ENCODE peak calls at places on chromosomes 3 and 15, in six cellular contexts. One of them, this sample, is unnamed.

GRCh38 chr3:70856414-70857162 is 544.1 kb upstream of the MDFIC2 start:
- DNase-seq in A549: peak
- DNase-seq in HepG2: no peak
- DNase-seq in endothelial cell of umbilical vein: peak
- DNase-seq in K562: no peak
- DNase-seq in GM12878: no peak
- DNase-seq in this sample: no peak

GRCh38 chr3:112289011-112289410 is 5.0 kb downstream of the SLC9C1 start:
- DNase-seq in A549: no peak
- DNase-seq in HepG2: no peak
- DNase-seq in endothelial cell of umbilical vein: no peak
- DNase-seq in K562: no peak
- DNase-seq in GM12878: no peak
- DNase-seq in this sample: no peak

GRCh38 chr3:139473155-139473771 is 3.1 kb downstream of the RBP2 start:
- DNase-seq in A549: no peak
- DNase-seq in HepG2: no peak
- DNase-seq in endothelial cell of umbilical vein: no peak
- DNase-seq in K562: no peak
- DNase-seq in GM12878: no peak
- DNase-seq in this sample: peak

GRCh38 chr3:123799544-123800351 is 84.4 kb downstream of the MYLK start:
- DNase-seq in A549: peak
- DNase-seq in HepG2: peak
- DNase-seq in endothelial cell of umbilical vein: no peak
- DNase-seq in K562: no peak
- DNase-seq in GM12878: no peak
- DNase-seq in this sample: no peak

GRCh38 chr3:66885326-66886000 is 112.6 kb upstream of the KBTBD8 start:
- DNase-seq in A549: no peak
- DNase-seq in HepG2: no peak
- DNase-seq in endothelial cell of umbilical vein: no peak
- DNase-seq in K562: no peak
- DNase-seq in GM12878: no peak
- DNase-seq in this sample: no peak

GRCh38 chr3:37290551-37290950 is 116.2 kb upstream of the LRRFIP2 start:
- DNase-seq in A549: no peak
- DNase-seq in HepG2: no peak
- DNase-seq in endothelial cell of umbilical vein: no peak
- DNase-seq in K562: no peak
- DNase-seq in GM12878: no peak
- DNase-seq in this sample: no peak

GRCh38 chr15:59405079-59405478 is 32.4 kb upstream of the MYO1E start:
- DNase-seq in A549: no peak
- DNase-seq in HepG2: no peak
- DNase-seq in endothelial cell of umbilical vein: no peak
- DNase-seq in K562: no peak
- DNase-seq in GM12878: no peak
- DNase-seq in this sample: no peak

GRCh38 chr3:125154110-125154509 is 58.4 kb downstream of the SLC12A8 start:
- DNase-seq in A549: no peak
- DNase-seq in HepG2: no peak
- DNase-seq in endothelial cell of umbilical vein: no peak
- DNase-seq in K562: no peak
- DNase-seq in GM12878: no peak
- DNase-seq in this sample: no peak

GRCh38 chr3:58659051-58659675 is 7.4 kb downstream of the FAM3D start:
- DNase-seq in A549: peak
- DNase-seq in HepG2: peak
- DNase-seq in endothelial cell of umbilical vein: peak
- DNase-seq in K562: peak
- DNase-seq in GM12878: no peak
- DNase-seq in this sample: no peak

GRCh38 chr15:42608767-42609488 is 33.5 kb downstream of the STARD9 start:
- DNase-seq in A549: no peak
- DNase-seq in HepG2: no peak
- DNase-seq in endothelial cell of umbilical vein: no peak
- DNase-seq in K562: no peak
- DNase-seq in GM12878: no peak
- DNase-seq in this sample: peak

GRCh38 chr3:102125994-102126368 is 276.7 kb downstream of the NFKBIZ start:
- DNase-seq in A549: no peak
- DNase-seq in HepG2: no peak
- DNase-seq in endothelial cell of umbilical vein: no peak
- DNase-seq in K562: no peak
- DNase-seq in GM12878: no peak
- DNase-seq in this sample: no peak
- TF ChIP-seq CTCF in A549: no peak
- TF ChIP-seq CTCF in HepG2: no peak
- TF ChIP-seq CTCF in endothelial cell of umbilical vein: no peak
- TF ChIP-seq CTCF in K562: no peak
- TF ChIP-seq CTCF in GM12878: no peak
- TF ChIP-seq CTCF in this sample: no peak

GRCh38 chr3:159232966-159233365 is 431.1 kb downstream of the MFSD1 start:
- DNase-seq in A549: no peak
- DNase-seq in HepG2: no peak
- DNase-seq in endothelial cell of umbilical vein: no peak
- DNase-seq in K562: no peak
- DNase-seq in GM12878: no peak
- DNase-seq in this sample: no peak

GRCh38 chr3:159236306-159236705 is 434.5 kb downstream of the MFSD1 start:
- DNase-seq in A549: no peak
- DNase-seq in HepG2: no peak
- DNase-seq in endothelial cell of umbilical vein: peak
- DNase-seq in K562: no peak
- DNase-seq in GM12878: no peak
- DNase-seq in this sample: no peak

GRCh38 chr3:159237221-159237620 is 435.4 kb downstream of the MFSD1 start:
- DNase-seq in A549: no peak
- DNase-seq in HepG2: no peak
- DNase-seq in endothelial cell of umbilical vein: no peak
- DNase-seq in K562: no peak
- DNase-seq in GM12878: no peak
- DNase-seq in this sample: no peak

GRCh38 chr3:159233734-159234133 is 431.9 kb downstream of the MFSD1 start:
- DNase-seq in A549: no peak
- DNase-seq in HepG2: no peak
- DNase-seq in endothelial cell of umbilical vein: no peak
- DNase-seq in K562: no peak
- DNase-seq in GM12878: no peak
- DNase-seq in this sample: no peak

GRCh38 chr3:159234306-159234705 is 432.5 kb downstream of the MFSD1 start:
- DNase-seq in A549: no peak
- DNase-seq in HepG2: no peak
- DNase-seq in endothelial cell of umbilical vein: peak
- DNase-seq in K562: no peak
- DNase-seq in GM12878: no peak
- DNase-seq in this sample: no peak
- TF ChIP-seq MYC in A549: no peak
- TF ChIP-seq MYC in HepG2: no peak
- TF ChIP-seq MYC in endothelial cell of umbilical vein: no peak
- TF ChIP-seq MYC in K562: no peak
- TF ChIP-seq MYC in GM12878: no peak
- TF ChIP-seq MYC in this sample: no peak

DNA sequence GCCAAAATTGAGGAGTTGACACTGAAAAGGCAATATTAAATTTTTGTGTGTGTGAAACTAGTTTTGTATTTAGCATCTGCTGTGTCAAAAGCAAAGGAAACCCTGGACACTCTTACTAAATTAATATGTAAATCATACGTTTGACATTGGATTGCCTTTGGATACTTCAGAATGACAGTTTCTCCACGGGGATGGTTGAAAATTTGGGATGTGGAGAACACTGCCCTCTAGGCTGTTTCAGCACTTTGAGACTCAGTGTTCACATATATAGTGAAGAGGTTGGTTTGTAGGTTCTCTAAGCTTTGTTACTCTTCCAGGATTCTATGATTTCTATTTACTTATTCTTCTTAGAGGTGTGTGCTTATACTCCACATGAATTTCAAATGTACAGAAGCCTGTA is 3.0 kb downstream of the ROBO2 start:
- DNase-seq in A549: no peak
- DNase-seq in HepG2: no peak
- DNase-seq in endothelial cell of umbilical vein: no peak
- DNase-seq in K562: no peak
- DNase-seq in GM12878: no peak
- DNase-seq in this sample: no peak
- TF ChIP-seq CTCF in A549: no peak
- TF ChIP-seq CTCF in HepG2: peak
- TF ChIP-seq CTCF in endothelial cell of umbilical vein: no peak
- TF ChIP-seq CTCF in K562: peak
- TF ChIP-seq CTCF in GM12878: no peak
- TF ChIP-seq CTCF in this sample: no peak

GRCh38 chr3:167520656-167521360 is 47.0 kb upstream of the SERPINI2 start:
- DNase-seq in A549: no peak
- DNase-seq in HepG2: no peak
- DNase-seq in endothelial cell of umbilical vein: no peak
- DNase-seq in K562: no peak
- DNase-seq in GM12878: no peak
- DNase-seq in this sample: peak
- TF ChIP-seq MYC in A549: no peak
- TF ChIP-seq MYC in HepG2: no peak
- TF ChIP-seq MYC in endothelial cell of umbilical vein: no peak
- TF ChIP-seq MYC in K562: no peak
- TF ChIP-seq MYC in GM12878: no peak
- TF ChIP-seq MYC in this sample: no peak

DNA sequence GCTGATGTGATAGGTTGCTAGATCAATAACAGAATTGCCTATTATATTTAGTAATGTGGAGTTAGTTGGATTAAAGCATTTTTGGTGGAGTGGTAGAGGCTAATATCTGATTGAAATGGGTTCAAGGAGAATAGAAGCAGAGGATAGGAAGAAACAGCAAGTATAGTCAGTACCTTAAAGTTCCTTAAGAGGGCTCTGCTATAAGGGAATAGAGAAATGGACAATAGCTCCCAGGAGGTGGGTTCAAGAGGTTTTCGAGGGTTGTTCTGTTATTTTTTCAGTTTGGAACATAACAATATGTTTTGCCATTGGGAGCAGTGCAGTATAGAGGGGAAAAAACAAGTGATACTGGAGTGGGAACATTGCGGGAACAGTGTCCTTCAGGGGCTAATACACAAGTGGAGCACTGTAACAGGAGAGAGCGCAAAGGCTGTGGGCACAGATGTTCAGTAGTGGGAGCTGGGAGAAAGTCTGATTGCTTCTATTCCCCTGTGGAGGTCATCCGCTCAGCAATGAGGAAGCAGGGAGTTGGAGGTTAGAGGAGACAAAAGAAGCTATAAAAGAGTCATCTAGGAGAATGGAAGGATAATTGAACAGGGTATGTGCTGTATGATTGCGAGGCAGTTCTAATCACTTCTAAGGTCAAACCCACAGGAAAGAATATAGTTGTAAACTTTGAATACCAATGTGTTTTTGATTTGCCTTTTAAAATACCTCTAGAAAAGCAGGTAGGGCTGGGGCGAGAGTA is 3.3 kb downstream of the MRPS11 start:
- DNase-seq in A549: no peak
- DNase-seq in HepG2: no peak
- DNase-seq in endothelial cell of umbilical vein: no peak
- DNase-seq in K562: no peak
- DNase-seq in GM12878: no peak
- DNase-seq in this sample: no peak
- TF ChIP-seq CTCF in A549: no peak
- TF ChIP-seq CTCF in HepG2: no peak
- TF ChIP-seq CTCF in endothelial cell of umbilical vein: no peak
- TF ChIP-seq CTCF in K562: peak
- TF ChIP-seq CTCF in GM12878: peak
- TF ChIP-seq CTCF in this sample: no peak

GRCh38 chr3:129344540-129345220 is 66.0 kb downstream of the HMCES start:
- DNase-seq in A549: peak
- DNase-seq in HepG2: no peak
- DNase-seq in endothelial cell of umbilical vein: no peak
- DNase-seq in K562: peak
- DNase-seq in GM12878: no peak
- DNase-seq in this sample: no peak
- TF ChIP-seq MYC in A549: no peak
- TF ChIP-seq MYC in HepG2: no peak
- TF ChIP-seq MYC in endothelial cell of umbilical vein: no peak
- TF ChIP-seq MYC in K562: no peak
- TF ChIP-seq MYC in GM12878: no peak
- TF ChIP-seq MYC in this sample: no peak

GRCh38 chr15:64247906-64248541 is 85.2 kb upstream of the PPIB start:
- DNase-seq in A549: peak
- DNase-seq in HepG2: peak
- DNase-seq in endothelial cell of umbilical vein: peak
- DNase-seq in K562: peak
- DNase-seq in GM12878: peak
- DNase-seq in this sample: peak
- TF ChIP-seq CTCF in A549: no peak
- TF ChIP-seq CTCF in HepG2: no peak
- TF ChIP-seq CTCF in endothelial cell of umbilical vein: no peak
- TF ChIP-seq CTCF in K562: no peak
- TF ChIP-seq CTCF in GM12878: no peak
- TF ChIP-seq CTCF in this sample: no peak

GRCh38 chr3:52521488-52521824 is 12.2 kb downstream of the NT5DC2 start:
- DNase-seq in A549: no peak
- DNase-seq in HepG2: no peak
- DNase-seq in endothelial cell of umbilical vein: no peak
- DNase-seq in K562: no peak
- DNase-seq in GM12878: no peak
- DNase-seq in this sample: no peak
- TF ChIP-seq MYC in A549: no peak
- TF ChIP-seq MYC in HepG2: no peak
- TF ChIP-seq MYC in endothelial cell of umbilical vein: no peak
- TF ChIP-seq MYC in K562: no peak
- TF ChIP-seq MYC in GM12878: no peak
- TF ChIP-seq MYC in this sample: no peak

This sample was measured in NB4.